ENCODE peak calls at places on chromosomes 16 and 17, in six cellular contexts. One of them, this sample, is unnamed.

GRCh38 chr16:62625291-62625690 is 589.1 kb upstream of the CDH8 start:
- DNase-seq in GM23248: no peak
- DNase-seq in MM.1S: no peak
- DNase-seq in GM23338: no peak
- DNase-seq in neural progenitor cell: no peak
- DNase-seq in PC-9: no peak
- DNase-seq in this sample: no peak

GRCh38 chr16:11088432-11088794 is 144.0 kb downstream of the CLEC16A start:
- DNase-seq in neural progenitor cell: no peak
- DNase-seq in GM23338: no peak
- DNase-seq in MM.1S: no peak
- DNase-seq in PC-9: no peak
- DNase-seq in GM23248: no peak
- DNase-seq in this sample: no peak

GRCh38 chr17:74371653-74372147 is 4.4 kb downstream of the GPR142 start:
- DNase-seq in GM23338: no peak
- DNase-seq in MM.1S: no peak
- DNase-seq in neural progenitor cell: no peak
- DNase-seq in GM23248: no peak
- DNase-seq in PC-9: no peak
- DNase-seq in this sample: no peak

GRCh38 chr16:87602005-87602790 is at the start of gene JPH3:
- DNase-seq in MM.1S: no peak
- DNase-seq in PC-9: no peak
- DNase-seq in GM23338: peak; percentile 84
- DNase-seq in neural progenitor cell: peak; percentile 80
- DNase-seq in GM23248: no peak
- DNase-seq in this sample: no peak

GRCh38 chr16:4217246-4218131 is 24.4 kb downstream of the SRL start:
- DNase-seq in MM.1S: no peak
- DNase-seq in PC-9: peak; percentile 20
- DNase-seq in GM23338: no peak
- DNase-seq in GM23248: peak; percentile 15
- DNase-seq in neural progenitor cell: peak; percentile 32
- DNase-seq in this sample: no peak

GRCh38 chr17:12730931-12731521 is 58.3 kb upstream of the ARHGAP44 start:
- DNase-seq in PC-9: no peak
- DNase-seq in GM23248: peak; percentile 84
- DNase-seq in neural progenitor cell: peak; percentile 45
- DNase-seq in MM.1S: no peak
- DNase-seq in GM23338: peak; percentile 68
- DNase-seq in this sample: peak; percentile 41

GRCh38 chr17:5539286-5539685 is 45.0 kb downstream of the NLRP1 start:
- DNase-seq in PC-9: no peak
- DNase-seq in GM23338: no peak
- DNase-seq in neural progenitor cell: no peak
- DNase-seq in GM23248: no peak
- DNase-seq in MM.1S: no peak
- DNase-seq in this sample: no peak

GRCh38 chr16:68520649-68521086 is 18.4 kb upstream of the ZFP90 start:
- DNase-seq in PC-9: peak; percentile 73
- DNase-seq in MM.1S: peak; percentile 92
- DNase-seq in GM23338: peak; percentile 98
- DNase-seq in neural progenitor cell: peak; percentile 96
- DNase-seq in GM23248: peak; percentile 94
- DNase-seq in this sample: peak; percentile 85

GRCh38 chr16:72014675-72015074 is 6.1 kb downstream of the DHODH start:
- DNase-seq in neural progenitor cell: no peak
- DNase-seq in PC-9: no peak
- DNase-seq in GM23338: no peak
- DNase-seq in MM.1S: no peak
- DNase-seq in GM23248: no peak
- DNase-seq in this sample: no peak

GRCh38 chr16:9966569-9967157 is 215.6 kb downstream of the GRIN2A start:
- DNase-seq in PC-9: peak; percentile 41
- DNase-seq in neural progenitor cell: no peak
- DNase-seq in GM23338: no peak
- DNase-seq in MM.1S: no peak
- DNase-seq in GM23248: peak; percentile 4
- DNase-seq in this sample: peak; percentile 65

GRCh38 chr16:47045023-47045422 is 71.5 kb upstream of the DNAJA2 start:
- DNase-seq in GM23248: peak; percentile 8
- DNase-seq in PC-9: no peak
- DNase-seq in GM23338: no peak
- DNase-seq in MM.1S: no peak
- DNase-seq in neural progenitor cell: no peak
- DNase-seq in this sample: no peak

GRCh38 chr17:48954300-48954755 is 9.7 kb upstream of the SNF8 start:
- DNase-seq in GM23248: peak; percentile 69
- DNase-seq in neural progenitor cell: peak; percentile 75
- DNase-seq in MM.1S: no peak
- DNase-seq in PC-9: peak; percentile 59
- DNase-seq in GM23338: peak; percentile 79
- DNase-seq in this sample: peak; percentile 81

GRCh38 chr16:58057126-58057525 is 31.6 kb downstream of the MMP15 start:
- DNase-seq in GM23338: no peak
- DNase-seq in GM23248: no peak
- DNase-seq in MM.1S: no peak
- DNase-seq in PC-9: no peak
- DNase-seq in neural progenitor cell: no peak
- DNase-seq in this sample: no peak

GRCh38 chr16:70576431-70577255 is 53.0 kb downstream of the SF3B3 start:
- DNase-seq in GM23338: peak; percentile 37
- DNase-seq in PC-9: peak; percentile 60
- DNase-seq in GM23248: peak; percentile 84
- DNase-seq in neural progenitor cell: no peak
- DNase-seq in MM.1S: peak; percentile 63
- DNase-seq in this sample: peak; percentile 22

GRCh38 chr16:17305694-17306093 is 165.1 kb downstream of the XYLT1 start:
- DNase-seq in neural progenitor cell: no peak
- DNase-seq in PC-9: no peak
- DNase-seq in GM23248: no peak
- DNase-seq in GM23338: no peak
- DNase-seq in MM.1S: no peak
- DNase-seq in this sample: no peak

GRCh38 chr17:50559674-50560184 is 786 bp upstream of the CACNA1G start:
- DNase-seq in neural progenitor cell: peak; percentile 88
- DNase-seq in GM23248: peak; percentile 83
- DNase-seq in GM23338: peak; percentile 98
- DNase-seq in MM.1S: no peak
- DNase-seq in PC-9: no peak
- DNase-seq in this sample: peak; percentile 35

GRCh38 chr16:46857261-46857962 is 26.4 kb upstream of the C16orf87 start:
- DNase-seq in neural progenitor cell: peak; percentile 8
- DNase-seq in MM.1S: peak; percentile 12
- DNase-seq in GM23338: peak; percentile 59
- DNase-seq in PC-9: no peak
- DNase-seq in GM23248: peak; percentile 85
- DNase-seq in this sample: peak; percentile 44

GRCh38 chr17:45293413-45294211 is 23.2 kb downstream of the MAP3K14 start:
- DNase-seq in PC-9: peak; percentile 96
- DNase-seq in MM.1S: no peak
- DNase-seq in GM23338: no peak
- DNase-seq in GM23248: peak; percentile 96
- DNase-seq in neural progenitor cell: no peak
- DNase-seq in this sample: peak; percentile 90

GRCh38 chr17:21194688-21195087 is 19.3 kb downstream of the TMEM11 start:
- DNase-seq in neural progenitor cell: no peak
- DNase-seq in PC-9: no peak
- DNase-seq in GM23248: peak; percentile 42
- DNase-seq in MM.1S: no peak
- DNase-seq in GM23338: no peak
- DNase-seq in this sample: no peak

DNA sequence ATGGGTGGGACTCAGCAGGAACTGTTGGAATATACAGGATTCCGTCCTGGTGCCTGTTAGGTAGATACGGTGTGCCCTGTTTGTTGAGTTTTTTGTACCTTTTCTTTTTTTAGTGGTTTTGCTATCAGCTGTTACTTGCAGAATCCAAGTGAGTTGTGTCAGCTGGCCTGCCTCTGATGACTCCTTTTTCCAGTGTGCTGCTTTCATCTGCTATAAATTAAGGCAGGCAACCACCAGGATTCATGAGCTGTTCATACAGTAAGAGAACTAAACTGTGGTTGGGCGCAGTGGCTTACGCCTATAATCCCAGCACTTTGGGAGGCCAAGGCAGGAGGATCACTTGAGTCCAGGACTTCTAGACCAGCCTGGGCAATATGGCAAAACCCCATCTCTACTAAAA is 79.9 kb downstream of the WNT3 start:
- DNase-seq in PC-9: peak; percentile 17
- DNase-seq in MM.1S: no peak
- DNase-seq in GM23248: peak; percentile 45
- DNase-seq in GM23338: no peak
- DNase-seq in neural progenitor cell: no peak
- DNase-seq in this sample: no peak
- H3F3A ChIP-seq in PC-9: peaks cover 34% of the 10 kb centered on the region
- H3F3A ChIP-seq in MM.1S: no peaks in the 10 kb centered on the region
- H3F3A ChIP-seq in GM23248: peaks cover 40% of the 10 kb centered on the region
- H3F3A ChIP-seq in GM23338: peaks cover under 1% of the 10 kb centered on the region
- H3F3A ChIP-seq in neural progenitor cell: peaks cover 7% of the 10 kb centered on the region
- H3F3A ChIP-seq in this sample: no peaks in the 10 kb centered on the region

DNA sequence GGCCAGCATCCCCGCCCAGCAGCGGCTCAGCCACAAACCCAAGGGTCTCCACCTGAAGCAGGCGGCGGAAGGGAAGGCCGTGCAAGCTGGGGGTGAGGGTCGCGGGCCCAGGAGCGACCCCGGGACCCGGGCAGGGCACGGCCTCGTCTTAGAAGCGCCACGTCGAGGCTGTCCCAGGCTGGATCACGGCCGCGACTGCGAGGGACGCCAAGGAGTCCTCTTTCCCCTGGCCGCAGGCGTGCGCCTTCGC is 535 bp upstream of the CCNF start:
- DNase-seq in GM23338: no peak
- DNase-seq in PC-9: no peak
- DNase-seq in neural progenitor cell: no peak
- DNase-seq in GM23248: no peak
- DNase-seq in MM.1S: no peak
- DNase-seq in this sample: no peak
- TF ChIP-seq EZH2 in GM23338: no peak
- TF ChIP-seq EZH2 in PC-9: no peak
- TF ChIP-seq EZH2 in neural progenitor cell: no peak
- TF ChIP-seq EZH2 in GM23248: no peak
- TF ChIP-seq EZH2 in MM.1S: no peak
- TF ChIP-seq EZH2 in this sample: no peak

DNA sequence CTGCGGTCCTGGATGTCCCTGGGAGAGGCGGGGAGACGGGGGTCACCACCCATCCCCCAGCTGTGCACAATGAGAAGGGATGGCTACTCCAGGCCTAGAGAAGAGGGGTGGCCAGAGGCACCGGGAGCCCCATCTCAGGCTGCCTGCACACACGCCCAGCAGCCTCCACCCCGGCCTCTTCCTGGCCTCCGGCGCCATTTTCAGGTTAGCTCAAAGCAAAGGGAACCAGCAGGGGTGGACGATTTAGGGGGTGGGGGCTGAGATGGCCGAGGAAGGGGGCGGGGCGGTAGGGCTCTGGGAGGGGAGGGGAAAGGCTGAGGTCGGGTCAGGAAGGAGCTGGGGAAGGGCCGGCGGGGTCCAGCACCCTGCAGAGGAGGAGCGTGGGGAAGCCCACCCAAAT is 42.8 kb downstream of the SRCIN1 start:
- DNase-seq in PC-9: no peak
- DNase-seq in MM.1S: no peak
- DNase-seq in GM23338: peak; percentile 81
- DNase-seq in neural progenitor cell: peak; percentile 58
- DNase-seq in GM23248: no peak
- DNase-seq in this sample: no peak
- H3K27me3 ChIP-seq in PC-9: no peaks in the 10 kb centered on the region
- H3K27me3 ChIP-seq in MM.1S: peaks cover 76% of the 10 kb centered on the region
- H3K27me3 ChIP-seq in GM23338: peaks cover 96% of the 10 kb centered on the region
- H3K27me3 ChIP-seq in neural progenitor cell: peaks cover 97% of the 10 kb centered on the region
- H3K27me3 ChIP-seq in GM23248: peaks cover 23% of the 10 kb centered on the region
- H3K27me3 ChIP-seq in this sample: no peaks in the 10 kb centered on the region

GRCh38 chr17:31310877-31311276 is 3.0 kb downstream of the EVI2B start:
- DNase-seq in MM.1S: peak; percentile 84
- DNase-seq in neural progenitor cell: no peak
- DNase-seq in GM23338: no peak
- DNase-seq in GM23248: no peak
- DNase-seq in PC-9: no peak
- DNase-seq in this sample: no peak

GRCh38 chr17:31318298-31319190 is 2.9 kb downstream of the EVI2A start:
- DNase-seq in neural progenitor cell: peak; percentile 18
- DNase-seq in GM23248: peak; percentile 45
- DNase-seq in MM.1S: peak; percentile 66
- DNase-seq in PC-9: no peak
- DNase-seq in GM23338: peak; percentile 29
- DNase-seq in this sample: no peak

GRCh38 chr17:31310260-31310659 is 3.6 kb downstream of the EVI2B start:
- DNase-seq in PC-9: no peak
- DNase-seq in MM.1S: peak; percentile 53
- DNase-seq in GM23248: no peak
- DNase-seq in neural progenitor cell: no peak
- DNase-seq in GM23338: no peak
- DNase-seq in this sample: no peak

GRCh38 chr17:31314788-31315105 is 893 bp upstream of the EVI2B start:
- DNase-seq in GM23338: no peak
- DNase-seq in GM23248: no peak
- DNase-seq in MM.1S: peak; percentile 41
- DNase-seq in neural progenitor cell: no peak
- DNase-seq in PC-9: no peak
- DNase-seq in this sample: no peak

GRCh38 chr17:31313982-31314787 is at the start of gene EVI2B:
- DNase-seq in GM23338: no peak
- DNase-seq in GM23248: peak; percentile 77
- DNase-seq in PC-9: peak; percentile 88
- DNase-seq in MM.1S: peak; percentile 75
- DNase-seq in neural progenitor cell: no peak
- DNase-seq in this sample: peak; percentile 82
- H3F3A ChIP-seq in GM23338: no peaks in the 10 kb centered on the region
- H3F3A ChIP-seq in GM23248: peaks cover 17% of the 10 kb centered on the region
- H3F3A ChIP-seq in PC-9: peaks cover 27% of the 10 kb centered on the region
- H3F3A ChIP-seq in MM.1S: peaks cover 79% of the 10 kb centered on the region
- H3F3A ChIP-seq in neural progenitor cell: peaks cover 7% of the 10 kb centered on the region
- H3F3A ChIP-seq in this sample: no peaks in the 10 kb centered on the region

DNA sequence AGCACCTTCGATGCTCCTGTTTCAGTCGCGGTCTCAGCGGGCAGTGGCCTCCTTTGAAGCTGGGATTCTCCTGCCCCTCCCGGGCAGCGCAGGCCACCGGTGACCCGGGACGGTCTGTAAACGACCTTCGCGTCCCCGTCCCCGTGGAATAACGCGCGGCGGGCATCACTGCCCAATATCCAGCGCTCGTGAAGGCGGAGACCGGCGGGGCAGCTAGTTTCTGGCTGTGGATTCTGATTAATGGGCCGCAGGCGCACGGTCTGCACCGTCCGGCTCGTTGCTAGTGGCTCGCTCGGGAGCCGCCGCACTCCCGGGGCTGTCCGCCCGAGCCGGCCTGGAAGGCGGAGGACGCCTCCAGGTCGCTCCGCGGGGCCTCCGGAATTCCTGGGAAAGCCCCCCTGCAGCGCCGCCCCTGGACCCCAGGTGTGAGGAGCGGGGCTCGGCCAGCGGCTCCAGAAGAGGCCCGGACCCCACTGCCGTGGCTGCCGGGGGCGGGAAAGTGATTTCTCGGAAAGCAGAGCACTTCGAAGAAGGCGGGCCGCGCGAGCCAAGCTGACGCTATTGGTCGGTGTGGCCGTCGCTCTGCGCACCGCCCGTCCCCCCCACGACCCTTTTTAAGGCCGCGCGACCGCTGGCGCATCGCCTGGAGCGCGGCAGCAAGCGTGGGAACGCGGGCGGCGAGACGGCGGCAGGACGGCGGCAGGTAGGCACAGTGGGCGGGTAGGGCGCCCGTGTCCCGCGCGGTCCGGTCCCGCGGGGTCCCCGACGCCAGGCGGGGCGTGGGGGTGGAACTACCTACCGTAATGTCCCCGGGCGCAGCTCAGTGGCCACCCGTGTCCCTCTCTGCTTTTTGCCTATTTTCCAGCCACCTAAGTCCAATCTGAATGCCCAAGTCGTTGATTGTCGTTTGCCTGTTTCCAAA is at the start of gene IRF8:
- DNase-seq in GM23338: peak; percentile 80
- DNase-seq in neural progenitor cell: peak; percentile 90
- DNase-seq in MM.1S: no peak
- DNase-seq in PC-9: no peak
- DNase-seq in GM23248: peak; percentile 25
- DNase-seq in this sample: no peak
- TF ChIP-seq EZH2 in GM23338: peak; percentile 19
- TF ChIP-seq EZH2 in neural progenitor cell: peak; percentile 84
- TF ChIP-seq EZH2 in MM.1S: no peak
- TF ChIP-seq EZH2 in PC-9: no peak
- TF ChIP-seq EZH2 in GM23248: peak; percentile 91
- TF ChIP-seq EZH2 in this sample: no peak

This sample was measured in PC-3.